ENCODE peak calls at places on chromosome 6, in four cellular contexts. S is A549, K is endothelial cell of umbilical vein, C is HCT116. R is an unnamed sample.
A peak's percentile ranks its signal among the peaks of the same experiment; 100 is the strongest.

GRCh38 chr6:47669684-47670515 is 28.5 kb upstream of the ADGRF4 start:
- DNase-seq in S (no peak), K (no peak), C (no peak), R (no peak)

GRCh38 chr6:7939186-7939863 is 28.7 kb upstream of the TXNDC5 start:
- DNase-seq in S (no peak), K (peak; percentile 14), C (no peak), R (no peak)

GRCh38 chr6:33854572-33855030 is 50.8 kb upstream of the MLN start:
- DNase-seq in S (no peak), K (peak; percentile 13), C (no peak), R (no peak)

GRCh38 chr6:56515081-56515905 is 127.4 kb downstream of the DST start:
- DNase-seq in S (no peak), K (no peak), C (no peak), R (no peak)

GRCh38 chr6:140105857-140106256 is 731.4 kb upstream of the CITED2 start:
- DNase-seq in S (peak; percentile 2), K (no peak), C (peak; percentile 37), R (peak; percentile 41)

GRCh38 chr6:124961784-124962611 is at the start of gene RNF217:
- DNase-seq in S (peak; percentile 48), K (peak; percentile 75), C (no peak), R (no peak)

GRCh38 chr6:132007474-132008190 is 56.5 kb upstream of the CCN2 start:
- DNase-seq in S (no peak), K (no peak), C (no peak), R (no peak)

GRCh38 chr6:169289671-169290408 is 36.2 kb upstream of the THBS2 start:
- DNase-seq in S (no peak), K (no peak), C (no peak), R (peak; percentile 47)

GRCh38 chr6:100986921-100987320 is 105.8 kb upstream of the ASCC3 start:
- DNase-seq in S (no peak), K (no peak), C (no peak), R (no peak)

GRCh38 chr6:153001767-153002612 is 519 bp downstream of the MTRF1L start:
- DNase-seq in S (no peak), K (peak; percentile 59), C (no peak), R (peak; percentile 48)

GRCh38 chr6:135962731-135963130 is 111.2 kb downstream of the PDE7B start:
- DNase-seq in S (no peak), K (no peak), C (no peak), R (no peak)

GRCh38 chr6:2240961-2241360 is 4.4 kb downstream of the GMDS start:
- DNase-seq in S (no peak), K (no peak), C (no peak), R (no peak)

GRCh38 chr6:14682821-14683220 is 563.0 kb upstream of the JARID2 start:
- DNase-seq in S (no peak), K (no peak), C (no peak), R (no peak)

GRCh38 chr6:28161410-28162079 is 19.9 kb downstream of the ZKSCAN8 start:
- DNase-seq in S (peak; percentile 25), K (peak; percentile 16), C (no peak), R (peak; percentile 90)

GRCh38 chr6:52494298-52495072 is 74.3 kb downstream of the EFHC1 start:
- DNase-seq in S (no peak), K (no peak), C (no peak), R (no peak)

GRCh38 chr6:107386340-107386739 is 73.0 kb downstream of the PDSS2 start:
- DNase-seq in S (no peak), K (peak; percentile 19), C (no peak), R (no peak)

GRCh38 chr6:37977715-37978114 is 158.2 kb downstream of the ZFAND3 start:
- DNase-seq in S (no peak), K (no peak), C (no peak), R (no peak)

GRCh38 chr6:167781066-167781767 is 45.5 kb upstream of the AFDN start:
- DNase-seq in S (no peak), K (no peak), C (no peak), R (no peak)

GRCh38 chr6:165662671-165663282 is at the start of gene PDE10A:
- DNase-seq in S (peak; percentile 81), K (peak; percentile 57), C (no peak), R (no peak)
- TF ChIP-seq MAX in S (peak; percentile 20), K (no peak), C (no peak), R (no peak)

GRCh38 chr6:104625536-104625935 is 234.2 kb downstream of the HACE1 start:
- DNase-seq in S (no peak), K (no peak), C (no peak), R (no peak)

GRCh38 chr6:104617541-104618072 is 242.1 kb downstream of the HACE1 start:
- DNase-seq in S (no peak), K (no peak), C (no peak), R (no peak)

DNA sequence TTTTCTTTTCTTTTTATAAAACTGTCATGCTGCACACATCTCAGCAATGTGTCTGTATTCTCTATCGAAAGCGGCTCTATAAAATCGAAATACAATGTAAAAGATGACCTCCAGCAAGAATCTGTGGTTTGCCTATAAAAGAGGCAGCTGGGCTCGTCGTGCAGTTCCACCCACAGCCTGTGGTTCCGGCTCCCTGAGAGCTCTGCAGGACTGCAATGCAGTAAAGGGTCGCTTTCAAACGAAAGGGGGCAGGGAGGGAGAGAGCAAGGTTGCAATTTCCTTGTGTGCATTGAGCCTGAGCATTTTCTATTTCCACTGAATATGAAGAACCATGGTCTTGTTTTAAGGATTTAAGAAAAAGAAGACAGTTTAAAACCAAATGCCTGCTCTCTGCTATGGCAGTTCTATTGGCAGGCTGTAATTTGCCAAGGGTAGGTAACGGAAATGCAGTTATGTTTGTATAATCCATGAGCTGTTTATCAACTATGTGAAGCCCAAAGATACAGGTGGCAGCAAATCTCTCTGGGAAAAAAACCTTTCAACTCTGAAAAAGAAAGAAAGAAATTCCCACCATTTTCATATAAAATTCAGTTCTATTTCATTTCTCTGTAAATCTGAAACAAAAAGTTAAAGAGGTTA is 236.5 kb downstream of the HACE1 start:
- DNase-seq in S (peak; percentile 2), K (no peak), C (no peak), R (peak; percentile 89)
- TF ChIP-seq CTCF in S (no peak), K (no peak), C (peak; percentile 18), R (peak; percentile 21)

DNA sequence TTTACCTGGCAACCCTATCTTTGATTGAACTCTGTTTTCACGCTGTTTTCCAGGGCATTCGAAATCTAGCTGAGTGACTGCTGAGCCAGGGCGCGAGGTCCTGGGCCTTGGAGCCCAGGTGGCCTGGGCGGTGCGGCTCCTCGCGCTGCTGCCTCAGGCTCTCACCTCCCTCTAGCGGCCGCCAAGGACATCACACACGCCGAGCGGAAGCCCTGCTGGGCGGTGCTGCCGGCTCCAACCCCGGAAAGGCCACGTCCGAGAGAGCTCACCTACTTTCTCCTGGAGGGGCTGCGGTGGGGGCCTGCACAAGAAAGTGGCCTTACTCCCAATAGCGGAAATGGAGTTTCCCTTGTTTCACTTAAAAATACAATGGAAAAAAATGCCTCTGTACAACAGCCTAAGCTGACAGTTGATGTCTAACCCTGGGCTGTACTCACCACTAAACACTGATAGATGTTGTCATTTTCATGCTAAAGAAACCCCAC is 77.7 kb downstream of the ELOVL4 start:
- DNase-seq in S (peak; percentile 52), K (peak; percentile 64), C (peak; percentile 67), R (peak; percentile 84)
- TF ChIP-seq POLR2A in S (no peak), K (no peak), C (no peak), R (no peak)

DNA sequence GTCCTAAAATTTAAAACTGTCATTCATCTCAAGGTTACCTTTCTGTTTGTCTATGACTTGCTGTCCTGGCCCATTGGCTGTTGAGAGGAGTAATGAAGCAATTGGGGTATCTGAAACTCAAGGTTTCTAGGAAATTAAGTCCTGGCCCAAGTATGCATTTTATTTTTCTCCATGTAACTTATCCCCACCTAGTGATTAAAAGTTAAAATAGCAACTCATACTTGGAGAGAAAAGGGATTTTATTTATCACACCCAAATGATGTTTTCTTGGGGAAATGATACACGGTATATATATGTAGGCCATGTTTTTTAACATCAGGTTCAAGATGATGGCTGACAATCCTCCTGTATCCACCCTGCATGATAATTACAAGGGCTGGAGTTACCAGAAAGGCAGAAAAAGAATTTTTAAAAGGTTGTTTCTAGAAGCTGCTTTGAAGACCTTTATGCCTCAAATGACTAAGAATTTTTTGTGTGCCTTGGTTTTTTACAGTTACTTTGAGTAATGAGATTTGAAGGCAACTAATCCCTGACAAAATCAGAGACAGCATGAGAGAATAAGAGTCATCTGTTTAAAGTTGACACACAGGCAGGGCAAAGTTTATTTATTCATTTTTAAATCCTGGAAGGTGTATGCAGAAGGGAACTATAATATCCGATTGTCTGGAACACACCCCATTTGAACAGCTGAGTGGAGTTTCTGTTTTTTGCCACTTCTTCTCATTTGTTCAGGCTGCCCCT is 28.9 kb upstream of the C6orf58 start:
- DNase-seq in S (no peak), K (no peak), C (no peak), R (peak; percentile 11)
- TF ChIP-seq MAX in S (no peak), K (no peak), C (no peak), R (no peak)